ENCODE peak calls at places on chromosome 14, in seven cellular contexts. O is heart left ventricle, U is tibial nerve, L is astrocyte, C is psoas muscle, J is OCI-LY7, P is ovary. M is an unnamed sample.

GRCh38 chr14:99691111-99691885 is 7.2 kb downstream of the CYP46A1 start:
- DNase-seq in O (no peak), U (no peak), L (no peak), C (no peak), J (no peak), P (no peak), M (no peak)

GRCh38 chr14:65243766-65244442 is 141.6 kb upstream of the MAX start:
- DNase-seq in O (no peak), U (no peak), L (no peak), C (no peak), J (peak; percentile 60), P (no peak), M (no peak)

GRCh38 chr14:90756755-90757345 is 59.4 kb downstream of the TTC7B start:
- DNase-seq in O (no peak), U (no peak), L (no peak), C (peak; percentile 65), J (peak; percentile 14), P (no peak), M (no peak)

GRCh38 chr14:72451081-72451972 is 442.6 kb downstream of the DPF3 start:
- DNase-seq in O (no peak), U (no peak), L (peak; percentile 41), C (no peak), J (no peak), P (no peak), M (peak; percentile 15)

GRCh38 chr14:36719823-36720222 is 58.2 kb downstream of the PAX9 start:
- DNase-seq in O (no peak), U (no peak), L (no peak), C (no peak), J (no peak), P (no peak), M (no peak)

GRCh38 chr14:85250369-85250768 is 279.6 kb upstream of the FLRT2 start:
- DNase-seq in O (no peak), U (no peak), L (no peak), C (no peak), J (no peak), P (no peak), M (no peak)

GRCh38 chr14:32702571-32702970 is 236.1 kb upstream of the NPAS3 start:
- DNase-seq in O (peak; percentile 42), U (peak; percentile 34), L (peak; percentile 59), C (peak; percentile 49), J (peak; percentile 14), P (peak; percentile 49), M (no peak)

GRCh38 chr14:77638738-77639137 is 22.3 kb upstream of the SPTLC2 start:
- DNase-seq in O (no peak), U (no peak), L (peak; percentile 94), C (no peak), J (no peak), P (no peak), M (no peak)

GRCh38 chr14:53748691-53749090 is 207.9 kb downstream of the BMP4 start:
- DNase-seq in O (no peak), U (no peak), L (no peak), C (no peak), J (no peak), P (no peak), M (no peak)

GRCh38 chr14:89746135-89746534 is 208.4 kb downstream of the EFCAB11 start:
- DNase-seq in O (no peak), U (no peak), L (no peak), C (no peak), J (no peak), P (no peak), M (no peak)

GRCh38 chr14:25197885-25198284 is 147.9 kb upstream of the STXBP6 start:
- DNase-seq in O (no peak), U (no peak), L (no peak), C (no peak), J (no peak), P (no peak), M (no peak)

GRCh38 chr14:24313912-24314311 is 2.6 kb downstream of the LTB4R start:
- DNase-seq in O (no peak), U (no peak), L (no peak), C (no peak), J (no peak), P (no peak), M (no peak)

GRCh38 chr14:93941293-93941910 is 14.3 kb downstream of the FAM181A start:
- DNase-seq in O (no peak), U (no peak), L (peak; percentile 88), C (peak; percentile 66), J (no peak), P (no peak), M (no peak)

GRCh38 chr14:89540830-89541470 is 123.9 kb upstream of the FOXN3 start:
- DNase-seq in O (no peak), U (no peak), L (peak; percentile 92), C (no peak), J (no peak), P (no peak), M (no peak)

GRCh38 chr14:22124071-22124613 is 450.5 kb upstream of the OR4E1 start:
- DNase-seq in O (no peak), U (no peak), L (no peak), C (no peak), J (no peak), P (no peak), M (no peak)

GRCh38 chr14:22123188-22123560 is 449.6 kb upstream of the OR4E1 start:
- DNase-seq in O (no peak), U (no peak), L (no peak), C (no peak), J (no peak), P (no peak), M (no peak)

GRCh38 chr14:22118894-22119477 is 445.4 kb upstream of the OR4E1 start:
- DNase-seq in O (no peak), U (no peak), L (no peak), C (no peak), J (no peak), P (no peak), M (no peak)

GRCh38 chr14:22122227-22123187 is 448.9 kb upstream of the OR4E1 start:
- DNase-seq in O (no peak), U (no peak), L (no peak), C (no peak), J (peak; percentile 11), P (no peak), M (no peak)
- TF ChIP-seq CTCF in O (no peak), U (no peak), L (no peak), C (no peak), J (peak; percentile 67), P (no peak), M (peak; percentile 14)

GRCh38 chr14:104718147-104718546 is 5.9 kb upstream of the ADSS1 start:
- DNase-seq in O (no peak), U (no peak), L (no peak), C (no peak), J (no peak), P (no peak), M (no peak)

GRCh38 chr14:104718871-104719270 is 5.2 kb upstream of the ADSS1 start:
- DNase-seq in O (no peak), U (no peak), L (no peak), C (no peak), J (no peak), P (no peak), M (no peak)

GRCh38 chr14:104717137-104717536 is 6.9 kb upstream of the ADSS1 start:
- DNase-seq in O (no peak), U (no peak), L (no peak), C (no peak), J (no peak), P (no peak), M (no peak)

GRCh38 chr14:104717646-104718045 is 6.4 kb upstream of the ADSS1 start:
- DNase-seq in O (no peak), U (no peak), L (no peak), C (no peak), J (peak; percentile 39), P (no peak), M (no peak)

GRCh38 chr14:104719343-104719742 is 4.7 kb upstream of the ADSS1 start:
- DNase-seq in O (no peak), U (no peak), L (no peak), C (no peak), J (no peak), P (no peak), M (no peak)
- H3K9me3 ChIP-seq in O (no peaks in the 10 kb centered on the region), U (no peaks in the 10 kb centered on the region), L (no peaks in the 10 kb centered on the region), C (no peaks in the 10 kb centered on the region), J (no peaks in the 10 kb centered on the region), P (no peaks in the 10 kb centered on the region), M (no peaks in the 10 kb centered on the region)

DNA sequence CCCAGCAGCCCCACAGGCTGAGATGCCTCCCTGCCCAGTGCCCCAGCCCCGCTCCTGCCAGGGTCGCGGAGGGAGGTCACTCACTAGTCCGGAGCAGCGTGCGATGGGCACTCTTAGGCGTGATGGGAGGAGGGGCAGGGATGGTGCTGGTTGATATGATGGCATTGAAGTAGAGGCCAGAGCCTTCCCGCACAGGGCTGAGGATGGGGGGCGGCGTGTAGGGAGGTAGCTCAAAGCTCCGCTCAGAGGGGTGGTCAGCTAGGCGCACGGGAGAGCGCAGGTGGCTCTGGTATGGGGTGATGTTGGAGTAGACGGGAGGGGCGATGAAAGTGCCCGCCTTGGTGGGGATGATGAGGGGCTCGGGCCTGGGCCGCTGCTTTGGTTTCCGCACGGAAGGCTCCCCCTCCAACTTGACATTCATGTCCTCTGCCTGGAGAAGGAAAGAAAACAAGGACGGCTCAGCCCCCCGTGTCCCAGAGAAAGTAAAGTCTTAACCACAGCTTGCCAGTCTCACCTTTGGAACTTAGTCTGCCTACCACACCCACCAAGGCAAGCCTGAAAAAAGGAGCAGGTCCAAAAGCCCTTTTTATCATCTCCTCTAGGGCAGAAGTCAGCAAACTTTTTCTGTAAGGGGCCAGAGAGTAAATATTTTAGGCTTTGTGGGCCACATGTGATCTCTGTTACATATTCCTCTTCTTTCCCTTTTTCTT is 15.5 kb upstream of the PNMA1 start:
- DNase-seq in O (peak; percentile 17), U (no peak), L (no peak), C (no peak), J (no peak), P (peak; percentile 41), M (no peak)
- H3K4me1 ChIP-seq in O (peaks cover 48% of the 10 kb centered on the region), U (peaks cover 78% of the 10 kb centered on the region), L (peaks cover 36% of the 10 kb centered on the region), C (peaks cover 57% of the 10 kb centered on the region), J (peaks cover 9% of the 10 kb centered on the region), P (peaks cover 15% of the 10 kb centered on the region), M (no peaks in the 10 kb centered on the region)

GRCh38 chr14:68583527-68584275 is 209.2 kb downstream of the ZFP36L1 start:
- DNase-seq in O (no peak), U (no peak), L (no peak), C (peak; percentile 86), J (no peak), P (no peak), M (no peak)

GRCh38 chr14:68576496-68577244 is 216.2 kb downstream of the ZFP36L1 start:
- DNase-seq in O (no peak), U (no peak), L (peak; percentile 69), C (no peak), J (no peak), P (no peak), M (no peak)

GRCh38 chr14:68578597-68578996 is 214.3 kb downstream of the ZFP36L1 start:
- DNase-seq in O (no peak), U (no peak), L (no peak), C (no peak), J (no peak), P (no peak), M (no peak)

GRCh38 chr14:68580096-68580640 is 212.7 kb downstream of the ZFP36L1 start:
- DNase-seq in O (no peak), U (no peak), L (no peak), C (no peak), J (no peak), P (no peak), M (no peak)

DNA sequence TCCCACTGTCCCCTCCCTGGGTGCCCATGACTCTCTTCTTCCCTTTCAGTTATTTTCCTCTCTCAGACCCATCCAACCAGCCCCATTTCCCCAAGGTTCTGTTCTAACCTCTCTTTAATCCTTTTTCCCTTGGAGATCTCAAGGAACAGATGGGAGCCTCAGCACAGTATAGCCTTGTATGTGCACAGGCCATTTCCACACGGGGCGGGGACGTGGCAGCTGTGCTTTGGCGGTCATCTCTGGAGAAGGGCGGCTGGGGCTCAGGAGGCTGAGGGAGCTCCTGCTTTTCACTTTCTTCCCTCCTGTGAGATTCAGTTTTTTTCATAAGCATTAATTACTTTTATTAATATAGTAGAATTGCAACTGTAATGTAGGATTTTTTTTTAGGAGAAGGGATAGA is 212.2 kb downstream of the ZFP36L1 start:
- DNase-seq in O (no peak), U (no peak), L (no peak), C (no peak), J (no peak), P (no peak), M (no peak)
- TF ChIP-seq CTCF in O (no peak), U (no peak), L (no peak), C (no peak), J (no peak), P (no peak), M (no peak)